ENCODE peak calls at places on chromosome 10, in seven cellular contexts. G is H1, R is HepG2, A is K562, D is GM12878, U is A549, K is SK-N-SH. J is an unnamed sample.

GRCh38 chr10:29932991-29933390 is 126.4 kb downstream of the JCAD start:
- DNase-seq in A (no peak), U (no peak), G (no peak), D (no peak), R (no peak), K (no peak), J (no peak)

GRCh38 chr10:51302316-51302715 is 228.0 kb downstream of the PRKG1 start:
- DNase-seq in A (no peak), D (no peak), G (no peak), R (no peak), U (no peak), K (no peak), J (peak)

GRCh38 chr10:8034666-8035640 is 19.5 kb upstream of the GATA3 start:
- DNase-seq in A (no peak), K (peak), R (no peak), U (no peak), D (no peak), G (no peak), J (no peak)

GRCh38 chr10:78471723-78472541 is 438.3 kb downstream of the RPS24 start:
- DNase-seq in K (peak), U (no peak), D (no peak), G (no peak), R (peak), A (no peak), J (no peak)

GRCh38 chr10:127354255-127354654 is 157.9 kb upstream of the INSYN2A start:
- DNase-seq in A (no peak), D (no peak), R (no peak), U (no peak), G (no peak), K (no peak), J (no peak)

GRCh38 chr10:25934673-25935139 is 677 bp downstream of the MYO3A start:
- DNase-seq in A (peak), G (no peak), U (no peak), K (peak), R (no peak), D (no peak), J (no peak)

GRCh38 chr10:70126700-70127395 is 5.8 kb downstream of the AIFM2 start:
- DNase-seq in G (no peak), K (no peak), A (no peak), R (no peak), U (no peak), D (no peak), J (no peak)

GRCh38 chr10:17257466-17258321 is 29.7 kb downstream of the VIM start:
- DNase-seq in U (peak), G (no peak), A (peak), K (peak), D (peak), R (peak), J (peak)

GRCh38 chr10:95229724-95230627 is 35.9 kb downstream of the ACSM6 start:
- DNase-seq in G (peak), R (no peak), D (no peak), U (peak), A (no peak), K (no peak), J (peak)

GRCh38 chr10:107687702-107688101 is 523.2 kb upstream of the SORCS1 start:
- DNase-seq in R (no peak), D (no peak), A (no peak), K (no peak), G (no peak), U (no peak), J (no peak)

GRCh38 chr10:69123306-69123746 is 652 bp upstream of the VPS26A start:
- DNase-seq in G (no peak), U (peak), K (peak), R (peak), A (peak), D (no peak), J (peak)

GRCh38 chr10:24430591-24430990 is 221.7 kb downstream of the KIAA1217 start:
- DNase-seq in U (no peak), R (no peak), D (no peak), G (no peak), K (no peak), A (no peak), J (peak)

GRCh38 chr10:29688230-29688634 is 53.5 kb upstream of the SVIL start:
- DNase-seq in K (peak), R (no peak), U (no peak), D (no peak), A (no peak), G (peak), J (no peak)

GRCh38 chr10:108808228-108808627 is 1115.1 kb downstream of the XPNPEP1 start:
- DNase-seq in A (no peak), D (no peak), G (no peak), K (no peak), R (no peak), U (no peak), J (no peak)

GRCh38 chr10:1473874-1474273 is 263.5 kb downstream of the ADARB2 start:
- DNase-seq in R (no peak), U (no peak), D (no peak), G (no peak), A (no peak), K (no peak), J (no peak)

GRCh38 chr10:131790021-131790420 is 110.8 kb upstream of the PPP2R2D start:
- DNase-seq in R (no peak), K (no peak), D (no peak), G (no peak), A (peak), U (peak), J (no peak)

GRCh38 chr10:86500846-86501245 is 20.7 kb downstream of the WAPL start:
- DNase-seq in U (no peak), R (no peak), K (no peak), A (no peak), D (no peak), G (no peak), J (peak)

GRCh38 chr10:44411251-44411650 is 26.4 kb upstream of the CXCL12 start:
- DNase-seq in R (no peak), A (no peak), U (no peak), D (no peak), G (no peak), K (no peak), J (no peak)

GRCh38 chr10:47335906-47336305 is 12.3 kb upstream of the RBP3 start:
- DNase-seq in A (no peak), K (no peak), U (no peak), D (no peak), G (no peak), R (no peak), J (no peak)

GRCh38 chr10:105837951-105838350 is 1196.9 kb downstream of the SORCS3 start:
- DNase-seq in A (no peak), G (no peak), D (peak), K (peak), R (peak), U (no peak), J (no peak)

GRCh38 chr10:792083-792791 is 102.8 kb upstream of the DIP2C start:
- DNase-seq in R (no peak), G (no peak), D (no peak), A (no peak), K (peak), U (no peak), J (no peak)

GRCh38 chr10:3805791-3806381 is 20.9 kb upstream of the KLF6 start:
- DNase-seq in R (no peak), G (no peak), U (no peak), K (no peak), A (peak), D (no peak), J (peak)

GRCh38 chr10:1057106-1057657 is 997 bp downstream of the WDR37 start:
- DNase-seq in G (no peak), K (no peak), D (no peak), A (no peak), U (peak), R (no peak), J (no peak)

GRCh38 chr10:36256905-36257304 is 614.8 kb upstream of the FZD8 start:
- DNase-seq in K (no peak), G (no peak), A (no peak), D (no peak), U (no peak), R (no peak), J (peak)

GRCh38 chr10:101615760-101616116 is 27.6 kb downstream of the DPCD start:
- DNase-seq in A (no peak), K (no peak), R (no peak), U (no peak), D (no peak), G (no peak), J (no peak)

GRCh38 chr10:121803611-121804010 is 124.2 kb downstream of the ATE1 start:
- DNase-seq in A (no peak), G (no peak), R (no peak), U (no peak), D (no peak), K (peak), J (no peak)

GRCh38 chr10:43057831-43058340 is 19.0 kb upstream of the RET start:
- DNase-seq in K (no peak), D (no peak), U (no peak), G (no peak), A (no peak), R (no peak), J (no peak)

GRCh38 chr10:47178537-47179290 is 121.3 kb upstream of the GDF10 start:
- DNase-seq in R (no peak), G (no peak), A (no peak), K (no peak), U (no peak), D (no peak), J (no peak)

GRCh38 chr10:119805702-119806230 is 66.9 kb downstream of the MCMBP start:
- DNase-seq in A (no peak), K (no peak), R (no peak), D (no peak), G (no peak), U (no peak), J (no peak)

GRCh38 chr10:15238553-15239335 is 70.3 kb upstream of the NMT2 start:
- DNase-seq in A (no peak), G (no peak), D (no peak), U (no peak), K (no peak), R (no peak), J (peak)

GRCh38 chr10:99532687-99533495 is at the start of gene NKX2-3:
- DNase-seq in D (no peak), K (peak), R (no peak), U (peak), G (no peak), A (peak), J (peak)

GRCh38 chr10:115861455-115861854 is 411.6 kb downstream of the GFRA1 start:
- DNase-seq in K (no peak), R (no peak), A (no peak), G (no peak), U (no peak), D (no peak), J (no peak)

GRCh38 chr10:44262551-44263251 is 122.2 kb downstream of the CXCL12 start:
- DNase-seq in A (no peak), G (no peak), D (no peak), U (no peak), K (no peak), R (no peak), J (no peak)

GRCh38 chr10:100733319-100733718 is 12.1 kb upstream of the PAX2 start:
- DNase-seq in G (no peak), K (no peak), A (no peak), D (no peak), U (no peak), R (no peak), J (no peak)

GRCh38 chr10:6990891-6991290 is 410.8 kb upstream of the PRKCQ start:
- DNase-seq in U (no peak), G (no peak), R (no peak), K (no peak), A (no peak), D (no peak), J (no peak)

GRCh38 chr10:110268442-110268841 is 36.3 kb downstream of the SMNDC1 start:
- DNase-seq in D (no peak), R (no peak), K (no peak), U (no peak), G (no peak), A (no peak), J (no peak)

GRCh38 chr10:110273474-110273873 is 31.2 kb downstream of the SMNDC1 start:
- DNase-seq in R (peak), A (no peak), D (peak), K (no peak), G (no peak), U (no peak), J (peak)

GRCh38 chr10:110268931-110269640 is 35.6 kb downstream of the SMNDC1 start:
- DNase-seq in K (peak), D (no peak), R (no peak), G (no peak), A (no peak), U (no peak), J (no peak)

GRCh38 chr10:110267246-110267645 is 37.5 kb downstream of the SMNDC1 start:
- DNase-seq in A (no peak), G (no peak), D (no peak), K (no peak), U (no peak), R (no peak), J (no peak)

GRCh38 chr10:110269641-110270318 is 34.9 kb downstream of the SMNDC1 start:
- DNase-seq in R (peak), A (no peak), K (no peak), D (no peak), U (no peak), G (no peak), J (peak)
- TF ChIP-seq RFX5 in R (no peak), A (no peak), K (no peak), D (no peak), U (no peak), G (no peak), J (no peak)

GRCh38 chr10:117551322-117552155 is 9.0 kb downstream of the EMX2 start:
- DNase-seq in D (no peak), R (no peak), G (no peak), K (no peak), U (no peak), A (no peak), J (no peak)

GRCh38 chr10:117553171-117553814 is 10.7 kb downstream of the EMX2 start:
- DNase-seq in R (no peak), G (no peak), K (no peak), U (no peak), D (no peak), A (no peak), J (no peak)

GRCh38 chr10:117553815-117554172 is 11.2 kb downstream of the EMX2 start:
- DNase-seq in A (no peak), D (no peak), K (no peak), R (no peak), G (no peak), U (no peak), J (no peak)

GRCh38 chr10:117552156-117552620 is 9.6 kb downstream of the EMX2 start:
- DNase-seq in R (no peak), A (no peak), U (no peak), G (no peak), K (no peak), D (no peak), J (no peak)

GRCh38 chr10:117552759-117553158 is 10.2 kb downstream of the EMX2 start:
- DNase-seq in A (no peak), G (no peak), D (no peak), U (no peak), R (no peak), K (no peak), J (no peak)
- H3K4me3 ChIP-seq in A (no peak), G (no peak), D (no peak), U (no peak), R (no peak), K (no peak), J (no peak)

DNA sequence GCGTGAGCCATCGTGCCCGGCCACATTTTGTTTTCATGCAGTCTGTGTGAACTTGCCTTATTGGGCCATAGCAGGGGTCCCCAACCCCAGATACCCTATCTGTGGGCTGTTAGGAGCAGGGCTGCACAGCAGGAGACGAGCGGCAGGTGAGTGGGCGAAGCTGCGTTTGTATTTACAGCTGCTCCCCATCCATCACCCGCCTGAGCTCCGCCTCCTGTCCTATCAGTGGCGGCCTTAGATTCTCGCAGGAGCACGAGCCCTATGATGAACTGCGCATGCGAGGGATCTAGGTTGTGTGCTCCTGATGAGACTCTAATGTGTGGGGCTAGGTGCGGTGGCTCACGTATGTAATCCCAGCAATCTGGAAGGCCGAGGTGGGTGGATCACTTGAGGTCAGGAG is 293.9 kb downstream of the CAMK1D start:
- DNase-seq in U (no peak), G (peak), K (no peak), A (peak), D (no peak), R (no peak), J (no peak)
- TF ChIP-seq RFX5 in U (no peak), G (no peak), K (no peak), A (no peak), D (no peak), R (no peak), J (no peak)

GRCh38 chr10:92789067-92789466 is 59.3 kb upstream of the EXOC6 start:
- DNase-seq in A (no peak), G (no peak), U (no peak), R (no peak), K (no peak), D (no peak), J (no peak)
- H3K4me3 ChIP-seq in A (no peak), G (no peak), U (no peak), R (no peak), K (no peak), D (no peak), J (no peak)

GRCh38 chr10:27661511-27662286 is 83.9 kb downstream of the MKX start:
- DNase-seq in G (no peak), R (no peak), D (no peak), K (no peak), U (no peak), A (no peak), J (no peak)

GRCh38 chr10:27659786-27660185 is 85.8 kb downstream of the MKX start:
- DNase-seq in G (no peak), U (no peak), R (no peak), K (no peak), A (no peak), D (no peak), J (no peak)

GRCh38 chr10:27658788-27659187 is 86.8 kb downstream of the MKX start:
- DNase-seq in A (no peak), R (no peak), U (no peak), D (no peak), K (no peak), G (no peak), J (peak)

GRCh38 chr10:27660705-27661104 is 84.9 kb downstream of the MKX start:
- DNase-seq in R (no peak), G (no peak), A (no peak), U (no peak), K (no peak), D (no peak), J (no peak)

DNA sequence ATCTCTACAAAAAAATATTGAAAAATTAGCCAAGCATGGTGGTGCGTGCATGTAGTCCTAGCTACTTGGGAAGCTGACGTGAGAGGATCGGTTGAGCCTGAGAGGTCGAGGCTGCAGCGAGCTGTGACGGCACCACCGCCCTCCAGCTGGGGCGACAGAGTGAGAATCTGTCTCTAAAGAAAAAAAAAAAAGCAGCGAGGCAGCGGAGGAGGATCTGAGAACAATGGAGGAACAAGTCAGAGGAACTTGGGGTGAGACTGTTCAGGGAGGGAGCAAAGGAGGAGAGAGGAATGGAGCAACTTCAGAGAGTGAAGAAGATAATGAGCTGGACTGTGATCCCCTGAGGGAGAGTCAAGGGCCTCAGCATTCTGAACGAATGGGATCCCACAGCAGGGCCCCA is 85.4 kb downstream of the MKX start:
- DNase-seq in R (no peak), D (no peak), U (no peak), G (no peak), K (no peak), A (no peak), J (no peak)
- TF ChIP-seq RFX5 in R (no peak), D (no peak), U (no peak), G (no peak), K (no peak), A (no peak), J (no peak)

GRCh38 chr10:34222359-34222758 is 592.7 kb downstream of the PARD3 start:
- DNase-seq in K (no peak), U (no peak), D (no peak), A (no peak), G (no peak), R (no peak), J (no peak)
- H3K4me3 ChIP-seq in K (no peak), U (no peak), D (no peak), A (no peak), G (no peak), R (no peak), J (no peak)

GRCh38 chr10:113492181-113492580 is 60.7 kb upstream of the HABP2 start:
- DNase-seq in K (no peak), G (no peak), A (no peak), R (no peak), U (no peak), D (no peak), J (no peak)
- TF ChIP-seq RFX5 in K (no peak), G (no peak), A (no peak), R (no peak), U (no peak), D (no peak), J (no peak)